ENCODE peak calls at places on chromosomes 12 and 14, in six cellular contexts. Y is kidney, B is T-helper 2 cell, O is ELR, I is pulmonary artery endothelial cell, V is heart right ventricle. Z is an unnamed sample.

GRCh38 chr14:70836946-70837345 is 27.6 kb upstream of the MAP3K9 start:
- DNase-seq in O (no peak), V (no peak), I (no peak), Y (no peak), B (no peak), Z (no peak)

GRCh38 chr14:104925941-104926609 is 1.4 kb downstream of the PLD4 start:
- DNase-seq in O (no peak), V (no peak), I (no peak), Y (peak), B (no peak), Z (no peak)

GRCh38 chr14:92340071-92340470 is 17.1 kb downstream of the SLC24A4 start:
- DNase-seq in I (no peak), V (no peak), O (no peak), Y (no peak), B (no peak), Z (peak)

GRCh38 chr14:53880761-53881160 is 75.9 kb downstream of the BMP4 start:
- DNase-seq in I (no peak), B (no peak), V (no peak), O (no peak), Y (no peak), Z (no peak)

GRCh38 chr14:39739796-39740195 is 307.6 kb upstream of the FBXO33 start:
- DNase-seq in O (no peak), B (no peak), Y (no peak), I (no peak), V (no peak), Z (no peak)

GRCh38 chr14:100547633-100548294 is 39.5 kb downstream of the BEGAIN start:
- DNase-seq in O (peak), Y (no peak), V (peak), B (peak), I (peak), Z (no peak)

GRCh38 chr12:95014554-95014953 is 11.1 kb upstream of the NDUFA12 start:
- DNase-seq in I (no peak), V (no peak), O (no peak), B (no peak), Y (no peak), Z (no peak)

GRCh38 chr12:6424008-6424347 is 20.8 kb upstream of the CD27 start:
- DNase-seq in V (no peak), I (no peak), Y (no peak), B (no peak), O (no peak), Z (no peak)

GRCh38 chr12:12714276-12715001 is 2.7 kb upstream of the CDKN1B start:
- DNase-seq in O (peak), B (peak), Y (peak), I (no peak), V (peak), Z (peak)

GRCh38 chr14:91861091-91861490 is 6.2 kb downstream of the TC2N start:
- DNase-seq in V (no peak), I (no peak), B (no peak), O (no peak), Y (no peak), Z (no peak)

GRCh38 chr14:87994974-87995373 is 2.0 kb upstream of the GALC start:
- DNase-seq in V (no peak), O (peak), Y (no peak), I (no peak), B (no peak), Z (no peak)

Z was measured in WERI-Rb-1.